ENCODE peak calls at places on chromosomes 12 and 14, in five cellular contexts. V, G, T, B and I are unnamed samples.
A peak's percentile ranks its signal among the peaks of the same experiment; 100 is the strongest.

GRCh38 chr14:104293851-104294627 is 155.7 kb downstream of the KIF26A start:
- DNase-seq in T (no peak), G (no peak), B (no peak), V (no peak), I (no peak)

GRCh38 chr14:64873506-64874220 is 6.0 kb downstream of the SPTB start:
- DNase-seq in V (no peak), G (no peak), B (no peak), T (no peak), I (no peak)

GRCh38 chr14:24254630-24255392 is 8.2 kb downstream of the TGM1 start:
- DNase-seq in G (no peak), B (no peak), V (no peak), T (no peak), I (no peak)

GRCh38 chr14:33754264-33754663 is 196.6 kb downstream of the EGLN3 start:
- DNase-seq in G (no peak), T (no peak), V (peak; percentile 4), B (no peak), I (no peak)

GRCh38 chr12:121033625-121034349 is 5.3 kb downstream of the OASL start:
- DNase-seq in B (peak; percentile 90), T (no peak), G (no peak), V (peak; percentile 93), I (no peak)

GRCh38 chr12:23333938-23334337 is 615.5 kb downstream of the SOX5 start:
- DNase-seq in T (no peak), G (no peak), V (no peak), B (no peak), I (no peak)

GRCh38 chr14:101335061-101335661 is 226.1 kb upstream of the DIO3 start:
- DNase-seq in T (no peak), V (no peak), B (no peak), G (no peak), I (no peak)

GRCh38 chr14:95460647-95461478 is 55.6 kb downstream of the SYNE3 start:
- DNase-seq in V (peak; percentile 87), B (peak; percentile 96), G (no peak), T (peak; percentile 32), I (no peak)

GRCh38 chr12:65123435-65124063 is 2.4 kb upstream of the WIF1 start:
- DNase-seq in B (peak; percentile 51), V (peak; percentile 33), T (peak; percentile 17), G (no peak), I (no peak)

GRCh38 chr12:95551305-95551704 is at the start of gene USP44:
- DNase-seq in B (no peak), G (no peak), T (no peak), V (no peak), I (no peak)

GRCh38 chr12:558595-558994 is 98.9 kb downstream of the B4GALNT3 start:
- DNase-seq in V (no peak), B (peak; percentile 8), G (no peak), T (no peak), I (no peak)

GRCh38 chr14:105485720-105486332 is 860 bp upstream of the CRIP1 start:
- DNase-seq in T (no peak), G (no peak), B (no peak), V (no peak), I (no peak)

GRCh38 chr14:99744199-99744872 is 48.9 kb upstream of the EML1 start:
- DNase-seq in B (peak; percentile 49), T (no peak), V (peak; percentile 94), G (no peak), I (no peak)

GRCh38 chr12:79127268-79127895 is 262.8 kb downstream of the SYT1 start:
- DNase-seq in B (peak; percentile 87), V (peak; percentile 91), T (peak; percentile 7), G (no peak), I (no peak)

GRCh38 chr12:109714141-109714912 is 702 bp downstream of the FAM222A start:
- DNase-seq in B (peak; percentile 29), T (no peak), V (no peak), G (peak; percentile 44), I (peak; percentile 35)

GRCh38 chr12:62749586-62749985 is 185.4 kb downstream of the PPM1H start:
- DNase-seq in V (no peak), B (no peak), T (no peak), G (no peak), I (no peak)

GRCh38 chr12:98592825-98593322 is 612 bp upstream of the SLC25A3 start:
- DNase-seq in V (peak; percentile 13), T (no peak), G (no peak), B (peak; percentile 27), I (no peak)

GRCh38 chr14:53542692-53543091 is 389.6 kb upstream of the DDHD1 start:
- DNase-seq in T (no peak), B (peak; percentile 34), G (no peak), V (peak; percentile 81), I (no peak)

GRCh38 chr14:61803755-61804154 is 41.5 kb downstream of the SNAPC1 start:
- DNase-seq in T (no peak), G (no peak), V (no peak), B (no peak), I (no peak)

GRCh38 chr14:59126714-59127436 is 61.6 kb upstream of the DAAM1 start:
- DNase-seq in B (peak; percentile 66), V (peak; percentile 68), T (peak; percentile 38), G (no peak), I (no peak)

GRCh38 chr12:75825686-75826085 is 205.9 kb downstream of the PHLDA1 start:
- DNase-seq in T (peak; percentile 74), V (peak; percentile 99), G (no peak), B (peak; percentile 82), I (no peak)

GRCh38 chr12:122035292-122035691 is 13.6 kb downstream of the BCL7A start:
- DNase-seq in V (no peak), B (peak; percentile 84), G (no peak), T (no peak), I (no peak)

GRCh38 chr14:21070083-21070609 is at the start of gene ARHGEF40:
- DNase-seq in V (no peak), B (no peak), G (no peak), T (no peak), I (no peak)

GRCh38 chr12:18690653-18691052 is 47.2 kb downstream of the PLCZ1 start:
- DNase-seq in T (peak; percentile 44), V (peak; percentile 86), G (no peak), B (peak; percentile 99), I (no peak)

GRCh38 chr12:127780881-127781280 is 486.1 kb upstream of the TMEM132C start:
- DNase-seq in B (no peak), T (no peak), V (no peak), G (no peak), I (no peak)

GRCh38 chr12:1917172-1918070 is 1.0 kb downstream of the CACNA2D4 start:
- DNase-seq in B (no peak), V (no peak), G (no peak), T (no peak), I (no peak)

GRCh38 chr14:73712540-73713141 is 1.5 kb downstream of the PNMA1 start:
- DNase-seq in G (peak; percentile 22), B (no peak), V (no peak), T (no peak), I (no peak)

GRCh38 chr14:78202976-78203375 is 32.8 kb downstream of the NRXN3 start:
- DNase-seq in B (peak; percentile 93), G (no peak), T (no peak), V (no peak), I (no peak)

GRCh38 chr12:103742349-103742784 is 98.7 kb downstream of the NT5DC3 start:
- DNase-seq in G (no peak), V (peak; percentile 3), T (peak; percentile 39), B (peak; percentile 53), I (no peak)

GRCh38 chr12:88756153-88756552 is 175.9 kb upstream of the KITLG start:
- DNase-seq in G (no peak), V (peak; percentile 58), T (no peak), B (no peak), I (no peak)

GRCh38 chr14:94936901-94937321 is 167.0 kb upstream of the GSC start:
- DNase-seq in B (no peak), V (no peak), T (no peak), G (no peak), I (no peak)

GRCh38 chr14:91413547-91414474 is 3.8 kb downstream of the CCDC88C start:
- DNase-seq in B (peak; percentile 61), V (no peak), G (no peak), T (no peak), I (no peak)

GRCh38 chr12:32727237-32727636 is 28.5 kb downstream of the YARS2 start:
- DNase-seq in B (no peak), G (no peak), T (peak; percentile 1), V (no peak), I (no peak)